ENCODE peak calls at places on chromosome 13, in six cellular contexts. One of them, this sample, is unnamed.

GRCh38 chr13:113952983-113953520 is 20.8 kb downstream of the C13orf46 start:
- DNase-seq in HFF-Myc: no peak
- DNase-seq in skeletal muscle cell: no peak
- DNase-seq in Caco-2: no peak
- DNase-seq in A549: no peak
- DNase-seq in fibroblast of lung: no peak
- DNase-seq in this sample: no peak

GRCh38 chr13:29540799-29541198 is 54.7 kb downstream of the SLC7A1 start:
- DNase-seq in HFF-Myc: no peak
- DNase-seq in skeletal muscle cell: no peak
- DNase-seq in Caco-2: no peak
- DNase-seq in A549: no peak
- DNase-seq in fibroblast of lung: no peak
- DNase-seq in this sample: no peak

GRCh38 chr13:114068723-114069322 is 63.6 kb downstream of the RASA3 start:
- DNase-seq in HFF-Myc: peak; percentile 16
- DNase-seq in skeletal muscle cell: peak; percentile 42
- DNase-seq in Caco-2: no peak
- DNase-seq in A549: peak; percentile 56
- DNase-seq in fibroblast of lung: peak; percentile 81
- DNase-seq in this sample: no peak

GRCh38 chr13:42266464-42266863 is 5.5 kb upstream of the AKAP11 start:
- DNase-seq in HFF-Myc: no peak
- DNase-seq in skeletal muscle cell: no peak
- DNase-seq in Caco-2: no peak
- DNase-seq in A549: no peak
- DNase-seq in fibroblast of lung: peak; percentile 74
- DNase-seq in this sample: no peak

GRCh38 chr13:28585557-28585956 is 73.4 kb upstream of the POMP start:
- DNase-seq in HFF-Myc: no peak
- DNase-seq in skeletal muscle cell: no peak
- DNase-seq in Caco-2: no peak
- DNase-seq in A549: no peak
- DNase-seq in fibroblast of lung: no peak
- DNase-seq in this sample: no peak

GRCh38 chr13:24116103-24116502 is 44.4 kb upstream of the SPATA13 start:
- DNase-seq in HFF-Myc: no peak
- DNase-seq in skeletal muscle cell: no peak
- DNase-seq in Caco-2: no peak
- DNase-seq in A549: no peak
- DNase-seq in fibroblast of lung: no peak
- DNase-seq in this sample: no peak

GRCh38 chr13:75326173-75327131 is 155.5 kb downstream of the TBC1D4 start:
- DNase-seq in HFF-Myc: no peak
- DNase-seq in skeletal muscle cell: no peak
- DNase-seq in Caco-2: no peak
- DNase-seq in A549: no peak
- DNase-seq in fibroblast of lung: peak; percentile 32
- DNase-seq in this sample: no peak

GRCh38 chr13:77511552-77511951 is 24.0 kb upstream of the SCEL start:
- DNase-seq in HFF-Myc: no peak
- DNase-seq in skeletal muscle cell: no peak
- DNase-seq in Caco-2: no peak
- DNase-seq in A549: peak; percentile 13
- DNase-seq in fibroblast of lung: no peak
- DNase-seq in this sample: no peak

GRCh38 chr13:46992383-46992952 is 95.6 kb upstream of the HTR2A start:
- DNase-seq in HFF-Myc: no peak
- DNase-seq in skeletal muscle cell: no peak
- DNase-seq in Caco-2: no peak
- DNase-seq in A549: peak; percentile 9
- DNase-seq in fibroblast of lung: no peak
- DNase-seq in this sample: no peak

GRCh38 chr13:75812751-75813181 is 176.6 kb downstream of the LMO7 start:
- DNase-seq in HFF-Myc: no peak
- DNase-seq in skeletal muscle cell: no peak
- DNase-seq in Caco-2: no peak
- DNase-seq in A549: no peak
- DNase-seq in fibroblast of lung: peak; percentile 60
- DNase-seq in this sample: no peak

GRCh38 chr13:99136427-99136954 is 64.2 kb upstream of the UBAC2 start:
- DNase-seq in HFF-Myc: no peak
- DNase-seq in skeletal muscle cell: no peak
- DNase-seq in Caco-2: no peak
- DNase-seq in A549: no peak
- DNase-seq in fibroblast of lung: no peak
- DNase-seq in this sample: no peak

GRCh38 chr13:41960195-41960699 is 662 bp downstream of the VWA8 start:
- DNase-seq in HFF-Myc: no peak
- DNase-seq in skeletal muscle cell: no peak
- DNase-seq in Caco-2: no peak
- DNase-seq in A549: no peak
- DNase-seq in fibroblast of lung: peak; percentile 47
- DNase-seq in this sample: peak; percentile 40

GRCh38 chr13:24270639-24271131 is 38.7 kb upstream of the C1QTNF9 start:
- DNase-seq in HFF-Myc: no peak
- DNase-seq in skeletal muscle cell: no peak
- DNase-seq in Caco-2: peak; percentile 57
- DNase-seq in A549: peak; percentile 3
- DNase-seq in fibroblast of lung: peak; percentile 66
- DNase-seq in this sample: no peak

GRCh38 chr13:74574964-74575728 is 440.9 kb upstream of the KLF12 start:
- DNase-seq in HFF-Myc: no peak
- DNase-seq in skeletal muscle cell: no peak
- DNase-seq in Caco-2: no peak
- DNase-seq in A549: no peak
- DNase-seq in fibroblast of lung: no peak
- DNase-seq in this sample: no peak

GRCh38 chr13:37386276-37386675 is 212.3 kb downstream of the POSTN start:
- DNase-seq in HFF-Myc: no peak
- DNase-seq in skeletal muscle cell: no peak
- DNase-seq in Caco-2: no peak
- DNase-seq in A549: no peak
- DNase-seq in fibroblast of lung: no peak
- DNase-seq in this sample: no peak

GRCh38 chr13:29509999-29510586 is 85.4 kb downstream of the SLC7A1 start:
- DNase-seq in HFF-Myc: no peak
- DNase-seq in skeletal muscle cell: no peak
- DNase-seq in Caco-2: no peak
- DNase-seq in A549: no peak
- DNase-seq in fibroblast of lung: no peak
- DNase-seq in this sample: no peak

GRCh38 chr13:27182844-27183497 is 11.4 kb upstream of the USP12 start:
- DNase-seq in HFF-Myc: no peak
- DNase-seq in skeletal muscle cell: peak; percentile 78
- DNase-seq in Caco-2: no peak
- DNase-seq in A549: peak; percentile 84
- DNase-seq in fibroblast of lung: peak; percentile 81
- DNase-seq in this sample: peak; percentile 69

GRCh38 chr13:36108342-36108741 is 22.8 kb downstream of the DCLK1 start:
- DNase-seq in HFF-Myc: no peak
- DNase-seq in skeletal muscle cell: no peak
- DNase-seq in Caco-2: no peak
- DNase-seq in A549: no peak
- DNase-seq in fibroblast of lung: no peak
- DNase-seq in this sample: no peak

GRCh38 chr13:66208589-66208988 is 1021.5 kb downstream of the PCDH9 start:
- DNase-seq in HFF-Myc: no peak
- DNase-seq in skeletal muscle cell: no peak
- DNase-seq in Caco-2: no peak
- DNase-seq in A549: no peak
- DNase-seq in fibroblast of lung: no peak
- DNase-seq in this sample: no peak

GRCh38 chr13:46668302-46668720 is 115.3 kb downstream of the LRCH1 start:
- DNase-seq in HFF-Myc: peak; percentile 68
- DNase-seq in skeletal muscle cell: peak; percentile 78
- DNase-seq in Caco-2: no peak
- DNase-seq in A549: no peak
- DNase-seq in fibroblast of lung: peak; percentile 94
- DNase-seq in this sample: no peak

GRCh38 chr13:63838366-63839110 is 2422.9 kb upstream of the PCDH20 start:
- DNase-seq in HFF-Myc: no peak
- DNase-seq in skeletal muscle cell: no peak
- DNase-seq in Caco-2: no peak
- DNase-seq in A549: no peak
- DNase-seq in fibroblast of lung: no peak
- DNase-seq in this sample: no peak

GRCh38 chr13:98478134-98479129 is 98.5 kb downstream of the STK24 start:
- DNase-seq in HFF-Myc: no peak
- DNase-seq in skeletal muscle cell: no peak
- DNase-seq in Caco-2: no peak
- DNase-seq in A549: no peak
- DNase-seq in fibroblast of lung: peak; percentile 26
- DNase-seq in this sample: no peak

GRCh38 chr13:50080158-50080855 is 65.1 kb downstream of the KCNRG start:
- DNase-seq in HFF-Myc: no peak
- DNase-seq in skeletal muscle cell: no peak
- DNase-seq in Caco-2: no peak
- DNase-seq in A549: peak; percentile 37
- DNase-seq in fibroblast of lung: peak; percentile 65
- DNase-seq in this sample: no peak

DNA sequence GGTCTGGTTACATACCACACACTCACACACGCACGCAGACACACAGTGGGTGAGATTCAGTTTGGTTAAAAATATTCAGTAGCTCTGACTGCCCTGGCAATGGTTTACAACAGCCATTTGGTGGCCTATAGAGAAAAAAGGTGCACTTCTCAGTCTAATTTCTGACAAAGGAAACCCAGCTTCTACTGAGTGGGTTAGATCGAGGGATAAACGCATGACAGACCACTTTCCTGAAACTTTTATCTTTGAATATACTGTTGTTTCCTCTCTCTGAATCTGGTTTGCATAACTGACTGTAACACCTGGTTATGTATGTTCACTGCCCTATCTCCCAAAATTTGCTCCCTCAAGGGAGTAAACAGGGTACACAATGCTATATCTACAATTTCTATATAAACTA is 2.4 kb downstream of the LIG4 start:
- DNase-seq in HFF-Myc: no peak
- DNase-seq in skeletal muscle cell: no peak
- DNase-seq in Caco-2: no peak
- DNase-seq in A549: no peak
- DNase-seq in fibroblast of lung: no peak
- DNase-seq in this sample: no peak
- H3K4me3 ChIP-seq in HFF-Myc: no peak overlapping the region
- H3K4me3 ChIP-seq in skeletal muscle cell: no peak overlapping the region
- H3K4me3 ChIP-seq in Caco-2: no peak overlapping the region
- H3K4me3 ChIP-seq in A549: no peak overlapping the region
- H3K4me3 ChIP-seq in fibroblast of lung: no peak overlapping the region
- H3K4me3 ChIP-seq in this sample: no peak overlapping the region

GRCh38 chr13:38688674-38689073 is 1.8 kb downstream of the FREM2 start:
- DNase-seq in HFF-Myc: no peak
- DNase-seq in skeletal muscle cell: no peak
- DNase-seq in Caco-2: no peak
- DNase-seq in A549: no peak
- DNase-seq in fibroblast of lung: no peak
- DNase-seq in this sample: no peak
- H3K4me3 ChIP-seq in HFF-Myc: no peak overlapping the region
- H3K4me3 ChIP-seq in skeletal muscle cell: no peak overlapping the region
- H3K4me3 ChIP-seq in Caco-2: no peak overlapping the region
- H3K4me3 ChIP-seq in A549: no peak overlapping the region
- H3K4me3 ChIP-seq in fibroblast of lung: no peak overlapping the region
- H3K4me3 ChIP-seq in this sample: no peak overlapping the region

GRCh38 chr13:97408938-97409337 is 25.0 kb upstream of the RAP2A start:
- DNase-seq in HFF-Myc: no peak
- DNase-seq in skeletal muscle cell: no peak
- DNase-seq in Caco-2: no peak
- DNase-seq in A549: no peak
- DNase-seq in fibroblast of lung: no peak
- DNase-seq in this sample: no peak

GRCh38 chr13:97407540-97407939 is 26.4 kb upstream of the RAP2A start:
- DNase-seq in HFF-Myc: no peak
- DNase-seq in skeletal muscle cell: no peak
- DNase-seq in Caco-2: no peak
- DNase-seq in A549: no peak
- DNase-seq in fibroblast of lung: no peak
- DNase-seq in this sample: no peak

GRCh38 chr13:97401421-97401820 is 32.5 kb upstream of the RAP2A start:
- DNase-seq in HFF-Myc: no peak
- DNase-seq in skeletal muscle cell: no peak
- DNase-seq in Caco-2: no peak
- DNase-seq in A549: no peak
- DNase-seq in fibroblast of lung: no peak
- DNase-seq in this sample: no peak

GRCh38 chr13:97403893-97404683 is 29.9 kb upstream of the RAP2A start:
- DNase-seq in HFF-Myc: no peak
- DNase-seq in skeletal muscle cell: no peak
- DNase-seq in Caco-2: no peak
- DNase-seq in A549: no peak
- DNase-seq in fibroblast of lung: no peak
- DNase-seq in this sample: no peak
- H3K4me3 ChIP-seq in HFF-Myc: no peak overlapping the region
- H3K4me3 ChIP-seq in skeletal muscle cell: no peak overlapping the region
- H3K4me3 ChIP-seq in Caco-2: no peak overlapping the region
- H3K4me3 ChIP-seq in A549: no peak overlapping the region
- H3K4me3 ChIP-seq in fibroblast of lung: no peak overlapping the region
- H3K4me3 ChIP-seq in this sample: no peak overlapping the region

DNA sequence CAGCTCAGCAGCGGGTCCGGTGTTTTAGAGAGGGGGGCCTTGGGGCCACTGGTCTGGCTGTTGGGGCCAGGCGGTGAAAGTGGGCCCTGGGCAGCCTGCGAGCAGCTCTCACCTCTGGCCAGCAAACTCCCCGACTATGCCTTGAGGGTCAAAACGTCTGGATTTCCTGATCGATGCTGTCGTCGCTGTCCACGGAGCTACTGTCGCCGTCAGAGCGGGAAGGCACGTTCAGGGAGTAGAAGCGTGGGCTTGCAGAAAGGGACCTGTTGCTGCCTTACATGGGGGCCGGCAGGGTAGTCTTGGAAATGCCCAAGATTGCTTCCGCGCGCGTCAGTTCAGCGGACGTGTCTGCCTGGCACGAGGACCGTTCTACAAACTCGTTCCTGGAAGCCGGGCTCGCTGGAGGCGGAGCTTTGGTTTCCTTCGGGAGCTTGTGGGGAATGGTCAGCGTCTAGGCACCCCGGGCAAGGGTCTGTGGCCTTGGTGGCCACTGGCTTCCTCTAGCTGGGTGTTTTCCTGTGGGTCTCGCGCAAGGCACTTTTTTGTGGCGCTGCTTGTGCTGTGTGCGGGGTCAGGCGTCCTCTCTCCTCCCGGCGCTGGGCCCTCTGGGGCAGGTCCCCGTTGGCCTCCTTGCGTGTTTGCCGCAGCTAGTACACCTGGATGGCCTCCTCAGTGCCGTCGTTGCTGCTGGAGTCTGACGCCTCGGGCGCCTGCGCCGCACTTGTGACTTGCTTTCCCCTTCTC is 15.3 kb downstream of the RB1 start:
- DNase-seq in HFF-Myc: no peak
- DNase-seq in skeletal muscle cell: no peak
- DNase-seq in Caco-2: no peak
- DNase-seq in A549: no peak
- DNase-seq in fibroblast of lung: no peak
- DNase-seq in this sample: no peak
- H3K4me3 ChIP-seq in HFF-Myc: no peak overlapping the region
- H3K4me3 ChIP-seq in skeletal muscle cell: no peak overlapping the region
- H3K4me3 ChIP-seq in Caco-2: no peak overlapping the region
- H3K4me3 ChIP-seq in A549: no peak overlapping the region
- H3K4me3 ChIP-seq in fibroblast of lung: no peak overlapping the region
- H3K4me3 ChIP-seq in this sample: no peak overlapping the region

GRCh38 chr13:45370922-45371406 is 30.0 kb upstream of the TPT1 start:
- DNase-seq in HFF-Myc: peak; percentile 37
- DNase-seq in skeletal muscle cell: peak; percentile 53
- DNase-seq in Caco-2: no peak
- DNase-seq in A549: peak; percentile 41
- DNase-seq in fibroblast of lung: peak; percentile 83
- DNase-seq in this sample: no peak
- H3K4me3 ChIP-seq in HFF-Myc: no peak overlapping the region
- H3K4me3 ChIP-seq in skeletal muscle cell: no peak overlapping the region
- H3K4me3 ChIP-seq in Caco-2: no peak overlapping the region
- H3K4me3 ChIP-seq in A549: no peak overlapping the region
- H3K4me3 ChIP-seq in fibroblast of lung: no peak overlapping the region
- H3K4me3 ChIP-seq in this sample: no peak overlapping the region

GRCh38 chr13:109780880-109781383 is 5.5 kb downstream of the IRS2 start:
- DNase-seq in HFF-Myc: no peak
- DNase-seq in skeletal muscle cell: no peak
- DNase-seq in Caco-2: no peak
- DNase-seq in A549: no peak
- DNase-seq in fibroblast of lung: no peak
- DNase-seq in this sample: no peak
- H3K4me3 ChIP-seq in HFF-Myc: peak overlapping the region; percentile 63
- H3K4me3 ChIP-seq in skeletal muscle cell: peak overlapping the region; percentile 54
- H3K4me3 ChIP-seq in Caco-2: no peak overlapping the region
- H3K4me3 ChIP-seq in A549: peak overlapping the region; percentile 89
- H3K4me3 ChIP-seq in fibroblast of lung: peak overlapping the region; percentile 41
- H3K4me3 ChIP-seq in this sample: peak overlapping the region; percentile 63

This sample was measured in epithelial cell of proximal tubule.